ENCODE peak calls at places on chromosome 19, in eight cellular contexts. One of them, this sample, is unnamed.

GRCh38 chr19:44557933-44558332 is 28.5 kb upstream of the CEACAM20 start:
- DNase-seq in HT-29: peak
- DNase-seq in MCF 10A: no peak
- DNase-seq in SK-N-SH: no peak
- DNase-seq in tibial artery: no peak
- DNase-seq in epithelial cell of prostate: peak
- DNase-seq in activated CD4-positive, alpha-beta T cell treated with anti-CD3 and anti-CD28 coated beads, Interleukin-2, amount 50 U/mL, for 24 hours: no peak
- DNase-seq in HEK293T: no peak
- DNase-seq in this sample: no peak

GRCh38 chr19:5700455-5701092 is 10.5 kb downstream of the RPL36 start:
- DNase-seq in MCF 10A: no peak
- DNase-seq in activated CD4-positive, alpha-beta T cell treated with anti-CD3 and anti-CD28 coated beads, Interleukin-2, amount 50 U/mL, for 24 hours: no peak
- DNase-seq in SK-N-SH: no peak
- DNase-seq in epithelial cell of prostate: no peak
- DNase-seq in HEK293T: no peak
- DNase-seq in tibial artery: no peak
- DNase-seq in HT-29: no peak
- DNase-seq in this sample: no peak

GRCh38 chr19:54209058-54209747 is 8.5 kb downstream of the RPS9 start:
- DNase-seq in tibial artery: no peak
- DNase-seq in activated CD4-positive, alpha-beta T cell treated with anti-CD3 and anti-CD28 coated beads, Interleukin-2, amount 50 U/mL, for 24 hours: peak
- DNase-seq in epithelial cell of prostate: no peak
- DNase-seq in HT-29: peak
- DNase-seq in HEK293T: no peak
- DNase-seq in SK-N-SH: peak
- DNase-seq in MCF 10A: peak
- DNase-seq in this sample: no peak

GRCh38 chr19:10258080-10258710 is 6.2 kb downstream of the MRPL4 start:
- DNase-seq in activated CD4-positive, alpha-beta T cell treated with anti-CD3 and anti-CD28 coated beads, Interleukin-2, amount 50 U/mL, for 24 hours: no peak
- DNase-seq in SK-N-SH: no peak
- DNase-seq in epithelial cell of prostate: no peak
- DNase-seq in HT-29: no peak
- DNase-seq in tibial artery: no peak
- DNase-seq in HEK293T: no peak
- DNase-seq in MCF 10A: no peak
- DNase-seq in this sample: no peak

GRCh38 chr19:54674021-54674617 is 11.3 kb downstream of the LILRB4 start:
- DNase-seq in HT-29: peak
- DNase-seq in epithelial cell of prostate: no peak
- DNase-seq in activated CD4-positive, alpha-beta T cell treated with anti-CD3 and anti-CD28 coated beads, Interleukin-2, amount 50 U/mL, for 24 hours: no peak
- DNase-seq in tibial artery: no peak
- DNase-seq in MCF 10A: peak
- DNase-seq in HEK293T: no peak
- DNase-seq in SK-N-SH: peak
- DNase-seq in this sample: peak

GRCh38 chr19:41327499-41328156 is 17.7 kb downstream of the CCDC97 start:
- DNase-seq in HT-29: peak
- DNase-seq in tibial artery: peak
- DNase-seq in MCF 10A: peak
- DNase-seq in SK-N-SH: peak
- DNase-seq in activated CD4-positive, alpha-beta T cell treated with anti-CD3 and anti-CD28 coated beads, Interleukin-2, amount 50 U/mL, for 24 hours: no peak
- DNase-seq in epithelial cell of prostate: peak
- DNase-seq in HEK293T: no peak
- DNase-seq in this sample: no peak

GRCh38 chr19:29861575-29861974 is 49.8 kb downstream of the CCNE1 start:
- DNase-seq in SK-N-SH: no peak
- DNase-seq in activated CD4-positive, alpha-beta T cell treated with anti-CD3 and anti-CD28 coated beads, Interleukin-2, amount 50 U/mL, for 24 hours: no peak
- DNase-seq in epithelial cell of prostate: no peak
- DNase-seq in MCF 10A: no peak
- DNase-seq in tibial artery: no peak
- DNase-seq in HEK293T: no peak
- DNase-seq in HT-29: no peak
- DNase-seq in this sample: no peak

GRCh38 chr19:51127755-51128154 is 3.0 kb downstream of the SIGLEC9 start:
- DNase-seq in epithelial cell of prostate: no peak
- DNase-seq in HEK293T: no peak
- DNase-seq in MCF 10A: no peak
- DNase-seq in HT-29: no peak
- DNase-seq in SK-N-SH: no peak
- DNase-seq in activated CD4-positive, alpha-beta T cell treated with anti-CD3 and anti-CD28 coated beads, Interleukin-2, amount 50 U/mL, for 24 hours: no peak
- DNase-seq in tibial artery: peak
- DNase-seq in this sample: peak

GRCh38 chr19:15330801-15331418 is 1.4 kb downstream of the BRD4 start:
- DNase-seq in HEK293T: no peak
- DNase-seq in activated CD4-positive, alpha-beta T cell treated with anti-CD3 and anti-CD28 coated beads, Interleukin-2, amount 50 U/mL, for 24 hours: no peak
- DNase-seq in tibial artery: no peak
- DNase-seq in epithelial cell of prostate: no peak
- DNase-seq in HT-29: no peak
- DNase-seq in MCF 10A: peak
- DNase-seq in SK-N-SH: peak
- DNase-seq in this sample: peak

GRCh38 chr19:4124638-4125037 is 716 bp upstream of the MAP2K2 start:
- DNase-seq in epithelial cell of prostate: no peak
- DNase-seq in HT-29: no peak
- DNase-seq in MCF 10A: no peak
- DNase-seq in tibial artery: no peak
- DNase-seq in HEK293T: no peak
- DNase-seq in SK-N-SH: no peak
- DNase-seq in activated CD4-positive, alpha-beta T cell treated with anti-CD3 and anti-CD28 coated beads, Interleukin-2, amount 50 U/mL, for 24 hours: no peak
- DNase-seq in this sample: no peak

GRCh38 chr19:40908981-40909380 is 26.9 kb upstream of the CYP2A7 start:
- DNase-seq in epithelial cell of prostate: no peak
- DNase-seq in tibial artery: no peak
- DNase-seq in HEK293T: no peak
- DNase-seq in SK-N-SH: no peak
- DNase-seq in MCF 10A: no peak
- DNase-seq in activated CD4-positive, alpha-beta T cell treated with anti-CD3 and anti-CD28 coated beads, Interleukin-2, amount 50 U/mL, for 24 hours: peak
- DNase-seq in HT-29: no peak
- DNase-seq in this sample: no peak

GRCh38 chr19:11284535-11284934 is 11.4 kb upstream of the TSPAN16 start:
- DNase-seq in MCF 10A: no peak
- DNase-seq in activated CD4-positive, alpha-beta T cell treated with anti-CD3 and anti-CD28 coated beads, Interleukin-2, amount 50 U/mL, for 24 hours: no peak
- DNase-seq in HT-29: no peak
- DNase-seq in SK-N-SH: no peak
- DNase-seq in epithelial cell of prostate: no peak
- DNase-seq in tibial artery: no peak
- DNase-seq in HEK293T: no peak
- DNase-seq in this sample: no peak